ENCODE peak calls at places on chromosomes 12 and 14, in four cellular contexts. M, T, N and L are unnamed samples.

GRCh38 chr12:23484238-23484637 is 465.2 kb downstream of the SOX5 start:
- DNase-seq in T (no peak), N (no peak), M (no peak), L (no peak)

GRCh38 chr12:49025463-49025862 is 6.9 kb upstream of the PRKAG1 start:
- DNase-seq in M (no peak), N (no peak), T (no peak), L (no peak)

GRCh38 chr14:102849522-102850379 is 72.5 kb downstream of the TRAF3 start:
- DNase-seq in N (peak; percentile 30), T (peak; percentile 94), M (no peak), L (peak; percentile 93)

GRCh38 chr12:131869871-131870418 is 24.5 kb upstream of the ULK1 start:
- DNase-seq in M (no peak), N (peak; percentile 60), T (peak; percentile 78), L (no peak)

GRCh38 chr14:23624830-23625404 is 11.2 kb upstream of the DHRS2 start:
- DNase-seq in N (no peak), M (no peak), T (no peak), L (no peak)

GRCh38 chr14:37546621-37547447 is 48.2 kb downstream of the FOXA1 start:
- DNase-seq in T (peak; percentile 68), M (no peak), N (no peak), L (peak; percentile 10)

GRCh38 chr12:49369723-49370145 is 2.5 kb downstream of the SPATS2 start:
- DNase-seq in M (no peak), N (no peak), T (peak; percentile 24), L (peak; percentile 17)

GRCh38 chr14:74558655-74559054 is 53.4 kb downstream of the LTBP2 start:
- DNase-seq in M (no peak), T (no peak), N (no peak), L (no peak)

GRCh38 chr12:46153267-46153872 is 115.5 kb downstream of the SLC38A1 start:
- DNase-seq in M (no peak), N (no peak), T (peak; percentile 8), L (peak; percentile 19)

GRCh38 chr14:94907626-94908261 is 137.8 kb upstream of the GSC start:
- DNase-seq in T (no peak), M (peak; percentile 63), N (no peak), L (no peak)

GRCh38 chr12:65568517-65568916 is 255.8 kb upstream of the HMGA2 start:
- DNase-seq in T (no peak), M (no peak), N (peak; percentile 26), L (no peak)

GRCh38 chr14:94926176-94926575 is 156.3 kb upstream of the GSC start:
- DNase-seq in M (no peak), N (no peak), T (no peak), L (no peak)

GRCh38 chr14:53538316-53538851 is 385.3 kb upstream of the DDHD1 start:
- DNase-seq in M (peak; percentile 55), T (no peak), N (no peak), L (no peak)

GRCh38 chr12:2027379-2027778 is 23.1 kb upstream of the DCP1B start:
- DNase-seq in N (no peak), M (no peak), T (no peak), L (no peak)

GRCh38 chr14:69259531-69260245 is at the start of gene GALNT16:
- DNase-seq in M (no peak), N (no peak), T (peak; percentile 72), L (peak; percentile 32)

GRCh38 chr12:132593938-132594358 is 16.4 kb downstream of the LRCOL1 start:
- DNase-seq in M (peak; percentile 74), N (peak; percentile 78), T (peak; percentile 98), L (peak; percentile 95)

GRCh38 chr12:12182926-12183325 is 83.9 kb downstream of the LRP6 start:
- DNase-seq in T (peak; percentile 91), N (peak; percentile 15), M (no peak), L (no peak)

GRCh38 chr12:12533238-12533829 is 29.3 kb downstream of the DUSP16 start:
- DNase-seq in M (no peak), T (peak; percentile 15), N (peak; percentile 41), L (no peak)

GRCh38 chr14:62313228-62313627 is 551.0 kb downstream of the SNAPC1 start:
- DNase-seq in T (no peak), N (no peak), M (no peak), L (no peak)

GRCh38 chr14:102779574-102780315 is 2.5 kb downstream of the TRAF3 start:
- DNase-seq in N (no peak), T (no peak), M (no peak), L (no peak)

GRCh38 chr12:50563434-50563787 is 58.6 kb downstream of the DIP2B start:
- DNase-seq in T (no peak), M (no peak), N (no peak), L (no peak)

GRCh38 chr12:16086462-16086861 is 175.3 kb downstream of the DERA start:
- DNase-seq in M (no peak), T (no peak), N (no peak), L (no peak)

GRCh38 chr12:77122661-77123060 is 57.3 kb upstream of the E2F7 start:
- DNase-seq in N (no peak), M (no peak), T (no peak), L (no peak)

GRCh38 chr14:36217027-36217426 is 40.5 kb upstream of the PTCSC3 start:
- DNase-seq in T (no peak), M (no peak), N (no peak), L (no peak)

GRCh38 chr14:74981833-74982232 is 20.9 kb upstream of the EIF2B2 start:
- DNase-seq in N (no peak), M (no peak), T (no peak), L (no peak)

GRCh38 chr12:104684884-104685283 is 228.1 kb downstream of the CHST11 start:
- DNase-seq in M (peak; percentile 70), T (no peak), N (no peak), L (peak; percentile 21)

GRCh38 chr14:89228921-89229639 is 188.0 kb downstream of the FOXN3 start:
- DNase-seq in T (no peak), M (no peak), N (no peak), L (no peak)

GRCh38 chr12:68131867-68132414 is 27.6 kb downstream of the IFNG start:
- DNase-seq in M (no peak), N (peak; percentile 71), T (no peak), L (no peak)

GRCh38 chr12:100964026-100964425 is 169.4 kb downstream of the ANO4 start:
- DNase-seq in N (no peak), M (no peak), T (no peak), L (no peak)

GRCh38 chr14:90613997-90614396 is 202.2 kb downstream of the TTC7B start:
- DNase-seq in M (no peak), T (no peak), N (no peak), L (no peak)

GRCh38 chr12:12892670-12893290 is 1.4 kb downstream of the GPRC5A start:
- DNase-seq in N (no peak), T (no peak), M (no peak), L (no peak)

GRCh38 chr12:29901585-29901984 is 117.8 kb upstream of the TMTC1 start:
- DNase-seq in N (no peak), T (no peak), M (no peak), L (no peak)

GRCh38 chr12:48180424-48180823 is 3.0 kb upstream of the CCDC184 start:
- DNase-seq in M (no peak), N (no peak), T (no peak), L (no peak)

GRCh38 chr12:32671930-32672785 is 6.9 kb upstream of the DNM1L start:
- DNase-seq in M (peak; percentile 81), T (peak; percentile 92), N (peak; percentile 37), L (peak; percentile 98)

GRCh38 chr12:22691319-22691718 is 66.3 kb downstream of the ETNK1 start:
- DNase-seq in M (no peak), T (no peak), N (no peak), L (no peak)

GRCh38 chr14:99329711-99330315 is 57.8 kb upstream of the BCL11B start:
- DNase-seq in T (no peak), M (no peak), N (peak; percentile 11), L (no peak)